ENCODE peak calls at places on chromosomes 3 and 15, in eight cellular contexts. One of them, this sample, is unnamed.

GRCh38 chr15:88695046-88695445 is 56.2 kb downstream of the ISG20 start:
- DNase-seq in HepG2: no peak
- DNase-seq in HCT116: no peak
- DNase-seq in A549: no peak
- DNase-seq in GM23338: no peak
- DNase-seq in K562: no peak
- DNase-seq in SK-N-SH: no peak
- DNase-seq in HL-60: no peak
- DNase-seq in this sample: no peak

GRCh38 chr15:80695099-80695910 is at the start of gene ABHD17C:
- DNase-seq in HepG2: peak
- DNase-seq in HCT116: no peak
- DNase-seq in A549: peak
- DNase-seq in GM23338: peak
- DNase-seq in K562: peak
- DNase-seq in SK-N-SH: peak
- DNase-seq in HL-60: peak
- DNase-seq in this sample: no peak

GRCh38 chr3:8983591-8983990 is 20.3 kb upstream of the RAD18 start:
- DNase-seq in HepG2: no peak
- DNase-seq in HCT116: no peak
- DNase-seq in A549: no peak
- DNase-seq in GM23338: no peak
- DNase-seq in K562: no peak
- DNase-seq in SK-N-SH: no peak
- DNase-seq in HL-60: no peak
- DNase-seq in this sample: no peak

GRCh38 chr3:62577153-62577552 is 203.8 kb upstream of the FEZF2 start:
- DNase-seq in HepG2: no peak
- DNase-seq in HCT116: no peak
- DNase-seq in A549: no peak
- DNase-seq in GM23338: no peak
- DNase-seq in K562: no peak
- DNase-seq in SK-N-SH: no peak
- DNase-seq in HL-60: no peak
- DNase-seq in this sample: no peak

GRCh38 chr3:72892081-72892763 is 4.4 kb downstream of the GXYLT2 start:
- DNase-seq in HepG2: peak
- DNase-seq in HCT116: no peak
- DNase-seq in A549: no peak
- DNase-seq in GM23338: no peak
- DNase-seq in K562: no peak
- DNase-seq in SK-N-SH: no peak
- DNase-seq in HL-60: peak
- DNase-seq in this sample: no peak

GRCh38 chr15:27730878-27731277 is 368.2 kb downstream of the OCA2 start:
- DNase-seq in HepG2: no peak
- DNase-seq in HCT116: no peak
- DNase-seq in A549: no peak
- DNase-seq in GM23338: no peak
- DNase-seq in K562: no peak
- DNase-seq in SK-N-SH: no peak
- DNase-seq in HL-60: no peak
- DNase-seq in this sample: no peak

GRCh38 chr15:52186651-52187486 is 4.3 kb downstream of the GNB5 start:
- DNase-seq in HepG2: no peak
- DNase-seq in HCT116: no peak
- DNase-seq in A549: no peak
- DNase-seq in GM23338: no peak
- DNase-seq in K562: no peak
- DNase-seq in SK-N-SH: no peak
- DNase-seq in HL-60: no peak
- DNase-seq in this sample: no peak

GRCh38 chr3:107377151-107377550 is at the start of gene CCDC54:
- DNase-seq in HepG2: no peak
- DNase-seq in HCT116: no peak
- DNase-seq in A549: no peak
- DNase-seq in GM23338: no peak
- DNase-seq in K562: no peak
- DNase-seq in SK-N-SH: no peak
- DNase-seq in HL-60: no peak
- DNase-seq in this sample: no peak

GRCh38 chr3:111989061-111989678 is 9.6 kb upstream of the TAGLN3 start:
- DNase-seq in HepG2: peak
- DNase-seq in HCT116: peak
- DNase-seq in A549: peak
- DNase-seq in GM23338: peak
- DNase-seq in K562: no peak
- DNase-seq in SK-N-SH: peak
- DNase-seq in HL-60: peak
- DNase-seq in this sample: peak

GRCh38 chr3:172321035-172321434 is 127.2 kb downstream of the GHSR start:
- DNase-seq in HepG2: peak
- DNase-seq in HCT116: no peak
- DNase-seq in A549: peak
- DNase-seq in GM23338: peak
- DNase-seq in K562: peak
- DNase-seq in SK-N-SH: no peak
- DNase-seq in HL-60: no peak
- DNase-seq in this sample: no peak

GRCh38 chr3:172836390-172836997 is 86.0 kb downstream of the ECT2 start:
- DNase-seq in HepG2: peak
- DNase-seq in HCT116: peak
- DNase-seq in A549: peak
- DNase-seq in GM23338: peak
- DNase-seq in K562: peak
- DNase-seq in SK-N-SH: peak
- DNase-seq in HL-60: peak
- DNase-seq in this sample: peak

GRCh38 chr3:169146112-169146665 is 517.3 kb downstream of the MECOM start:
- DNase-seq in HepG2: no peak
- DNase-seq in HCT116: no peak
- DNase-seq in A549: peak
- DNase-seq in GM23338: peak
- DNase-seq in K562: peak
- DNase-seq in SK-N-SH: no peak
- DNase-seq in HL-60: no peak
- DNase-seq in this sample: no peak

GRCh38 chr15:49645937-49646336 is 25.1 kb downstream of the DTWD1 start:
- DNase-seq in HepG2: peak
- DNase-seq in HCT116: no peak
- DNase-seq in A549: no peak
- DNase-seq in GM23338: no peak
- DNase-seq in K562: no peak
- DNase-seq in SK-N-SH: no peak
- DNase-seq in HL-60: no peak
- DNase-seq in this sample: no peak

GRCh38 chr3:167876603-167877325 is 141.2 kb downstream of the SERPINI1 start:
- DNase-seq in HepG2: no peak
- DNase-seq in HCT116: peak
- DNase-seq in A549: no peak
- DNase-seq in GM23338: no peak
- DNase-seq in K562: no peak
- DNase-seq in SK-N-SH: no peak
- DNase-seq in HL-60: no peak
- DNase-seq in this sample: no peak

GRCh38 chr3:128400683-128401082 is 66.0 kb downstream of the DNAJB8 start:
- DNase-seq in HepG2: no peak
- DNase-seq in HCT116: no peak
- DNase-seq in A549: no peak
- DNase-seq in GM23338: no peak
- DNase-seq in K562: no peak
- DNase-seq in SK-N-SH: no peak
- DNase-seq in HL-60: no peak
- DNase-seq in this sample: no peak

GRCh38 chr3:143263844-143264243 is 144.3 kb downstream of the CHST2 start:
- DNase-seq in HepG2: no peak
- DNase-seq in HCT116: no peak
- DNase-seq in A549: no peak
- DNase-seq in GM23338: no peak
- DNase-seq in K562: no peak
- DNase-seq in SK-N-SH: no peak
- DNase-seq in HL-60: no peak
- DNase-seq in this sample: no peak

GRCh38 chr3:143267984-143268383 is 148.4 kb downstream of the CHST2 start:
- DNase-seq in HepG2: no peak
- DNase-seq in HCT116: no peak
- DNase-seq in A549: no peak
- DNase-seq in GM23338: no peak
- DNase-seq in K562: no peak
- DNase-seq in SK-N-SH: no peak
- DNase-seq in HL-60: no peak
- DNase-seq in this sample: no peak

GRCh38 chr3:143266936-143267335 is 147.4 kb downstream of the CHST2 start:
- DNase-seq in HepG2: no peak
- DNase-seq in HCT116: no peak
- DNase-seq in A549: no peak
- DNase-seq in GM23338: no peak
- DNase-seq in K562: no peak
- DNase-seq in SK-N-SH: no peak
- DNase-seq in HL-60: no peak
- DNase-seq in this sample: no peak

GRCh38 chr3:143265501-143266070 is 146.0 kb downstream of the CHST2 start:
- DNase-seq in HepG2: no peak
- DNase-seq in HCT116: no peak
- DNase-seq in A549: no peak
- DNase-seq in GM23338: no peak
- DNase-seq in K562: no peak
- DNase-seq in SK-N-SH: no peak
- DNase-seq in HL-60: no peak
- DNase-seq in this sample: no peak

DNA sequence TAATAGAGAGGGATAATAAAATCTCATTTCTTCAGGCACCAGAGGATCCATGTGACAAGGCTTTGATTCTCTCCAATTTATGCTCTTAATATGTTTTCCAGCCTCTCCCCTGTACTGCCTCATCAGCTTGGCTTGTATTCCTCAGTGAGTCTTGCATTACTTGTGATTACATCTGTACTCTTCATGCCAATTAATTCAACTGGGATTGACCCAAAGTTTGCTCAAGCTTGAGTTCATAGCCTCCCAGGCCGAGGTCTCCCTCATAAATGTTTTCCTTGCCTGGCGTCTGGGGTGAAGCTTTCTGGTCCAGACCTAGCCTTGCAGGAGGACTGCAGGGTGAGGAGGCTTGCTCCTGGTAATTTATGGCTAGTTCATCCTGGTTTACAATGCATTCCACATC is 146.9 kb downstream of the CHST2 start:
- DNase-seq in HepG2: no peak
- DNase-seq in HCT116: no peak
- DNase-seq in A549: no peak
- DNase-seq in GM23338: no peak
- DNase-seq in K562: no peak
- DNase-seq in SK-N-SH: no peak
- DNase-seq in HL-60: no peak
- DNase-seq in this sample: no peak
- TF ChIP-seq REST in HepG2: no peak
- TF ChIP-seq REST in HCT116: no peak
- TF ChIP-seq REST in A549: no peak
- TF ChIP-seq REST in GM23338: no peak
- TF ChIP-seq REST in K562: no peak
- TF ChIP-seq REST in SK-N-SH: no peak
- TF ChIP-seq REST in HL-60: no peak
- TF ChIP-seq REST in this sample: no peak

GRCh38 chr3:134357261-134357913 is 16.9 kb downstream of the AMOTL2 start:
- DNase-seq in HepG2: no peak
- DNase-seq in HCT116: no peak
- DNase-seq in A549: no peak
- DNase-seq in GM23338: no peak
- DNase-seq in K562: no peak
- DNase-seq in SK-N-SH: no peak
- DNase-seq in HL-60: no peak
- DNase-seq in this sample: no peak
- TF ChIP-seq REST in HepG2: no peak
- TF ChIP-seq REST in HCT116: no peak
- TF ChIP-seq REST in A549: no peak
- TF ChIP-seq REST in GM23338: no peak
- TF ChIP-seq REST in K562: no peak
- TF ChIP-seq REST in SK-N-SH: no peak
- TF ChIP-seq REST in HL-60: no peak
- TF ChIP-seq REST in this sample: no peak

DNA sequence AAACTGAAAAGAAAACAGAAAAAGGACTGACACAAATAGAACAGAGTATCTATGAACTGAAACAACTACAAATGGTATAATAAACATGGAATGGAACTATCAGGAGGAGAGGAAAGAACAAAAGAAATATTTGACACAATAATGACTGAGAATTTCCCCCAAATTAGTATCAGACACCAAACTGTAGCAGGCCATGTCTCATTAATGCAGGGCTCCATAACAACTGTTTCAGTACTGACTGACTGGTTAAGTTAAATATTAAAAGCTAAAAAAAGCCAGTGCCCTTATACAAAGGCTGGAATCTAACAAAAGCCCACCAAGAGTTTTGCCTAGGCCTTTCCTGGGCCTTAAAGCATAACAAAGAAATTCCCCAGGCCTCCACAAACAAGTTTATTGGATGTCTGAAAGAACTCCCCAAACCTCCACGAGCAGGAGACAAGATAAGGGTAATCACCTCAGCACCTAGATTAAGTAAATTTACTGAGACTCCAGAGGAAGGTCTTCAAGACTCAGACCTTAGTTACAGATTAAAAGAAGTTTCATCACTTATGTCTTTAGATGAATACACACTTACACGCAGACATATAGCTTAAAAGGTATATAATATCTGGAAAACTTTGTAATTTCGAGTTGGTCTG is 45.7 kb downstream of the KPNA1 start:
- DNase-seq in HepG2: no peak
- DNase-seq in HCT116: no peak
- DNase-seq in A549: no peak
- DNase-seq in GM23338: peak
- DNase-seq in K562: no peak
- DNase-seq in SK-N-SH: no peak
- DNase-seq in HL-60: no peak
- DNase-seq in this sample: no peak
- TF ChIP-seq REST in HepG2: no peak
- TF ChIP-seq REST in HCT116: no peak
- TF ChIP-seq REST in A549: no peak
- TF ChIP-seq REST in GM23338: no peak
- TF ChIP-seq REST in K562: no peak
- TF ChIP-seq REST in SK-N-SH: no peak
- TF ChIP-seq REST in HL-60: no peak
- TF ChIP-seq REST in this sample: no peak

DNA sequence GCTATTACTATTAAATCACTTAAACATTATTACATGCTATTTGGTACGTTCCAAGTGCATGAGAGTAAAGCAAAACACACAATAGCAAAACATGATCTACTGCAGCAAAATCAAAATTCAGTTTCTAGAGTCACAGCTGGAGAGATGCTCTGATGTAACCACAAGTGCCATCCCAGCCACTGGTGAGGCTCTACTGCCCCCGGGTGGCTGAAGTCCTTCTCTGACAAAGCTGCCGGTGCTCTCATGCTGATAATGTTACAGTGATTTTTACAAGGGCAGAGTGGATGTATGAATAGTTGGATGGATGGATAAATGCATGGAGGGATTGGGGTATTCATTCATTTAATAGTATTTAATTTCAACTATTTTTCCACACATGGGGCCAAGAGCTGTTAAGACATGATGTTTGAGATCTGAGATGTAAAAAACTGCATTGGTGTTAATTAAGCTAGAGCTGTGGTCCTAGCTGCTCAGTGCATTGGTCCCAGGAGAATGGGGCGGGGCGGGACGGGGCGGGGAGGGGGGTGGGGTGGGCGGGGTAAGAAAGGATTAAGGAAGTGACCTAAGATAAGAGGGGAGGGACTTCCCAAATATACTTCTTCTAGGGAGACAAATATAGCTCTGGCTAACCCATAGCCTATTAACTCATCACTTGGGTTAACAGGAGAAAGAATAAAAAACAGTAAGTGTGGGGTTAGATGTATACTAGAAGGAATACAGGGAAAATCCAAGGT is 5.3 kb upstream of the SPESP1 start:
- DNase-seq in HepG2: peak
- DNase-seq in HCT116: peak
- DNase-seq in A549: peak
- DNase-seq in GM23338: peak
- DNase-seq in K562: peak
- DNase-seq in SK-N-SH: peak
- DNase-seq in HL-60: peak
- DNase-seq in this sample: peak
- TF ChIP-seq REST in HepG2: no peak
- TF ChIP-seq REST in HCT116: no peak
- TF ChIP-seq REST in A549: no peak
- TF ChIP-seq REST in GM23338: no peak
- TF ChIP-seq REST in K562: no peak
- TF ChIP-seq REST in SK-N-SH: no peak
- TF ChIP-seq REST in HL-60: no peak
- TF ChIP-seq REST in this sample: no peak